ENCODE peak calls at places on chromosomes 13 and 19, in five cellular contexts. L is IMR-90, E is ureter, V is GM06990, W is HuH-7.5. I is an unnamed sample.

GRCh38 chr13:41075034-41075433 is 13.7 kb downstream of the WBP4 start:
- DNase-seq in L (peak), W (peak), E (no peak), V (no peak), I (peak)

GRCh38 chr13:99864627-99864990 is 107.0 kb downstream of the ZIC5 start:
- DNase-seq in W (no peak), V (no peak), L (no peak), E (no peak), I (no peak)

GRCh38 chr13:113406321-113407102 is 42.6 kb upstream of the GRTP1 start:
- DNase-seq in L (no peak), W (no peak), E (peak), V (no peak), I (no peak)

GRCh38 chr19:12064266-12065099 is at the start of gene ZNF844:
- DNase-seq in E (peak), L (peak), W (peak), V (peak), I (peak)

GRCh38 chr19:27822336-27822735 is 1390.6 kb downstream of the UQCRFS1 start:
- DNase-seq in V (no peak), L (no peak), W (no peak), E (no peak), I (no peak)

GRCh38 chr19:17617807-17618192 is 62.4 kb downstream of the COLGALT1 start:
- DNase-seq in E (no peak), L (no peak), W (no peak), V (no peak), I (no peak)

GRCh38 chr19:34353546-34353945 is 11.4 kb upstream of the GPI start:
- DNase-seq in L (no peak), W (no peak), E (no peak), V (no peak), I (no peak)

GRCh38 chr13:101049166-101049850 is 367.0 kb downstream of the NALCN start:
- DNase-seq in V (no peak), L (no peak), E (no peak), W (no peak), I (no peak)

GRCh38 chr13:80400834-80401450 is 60.0 kb upstream of the SPRY2 start:
- DNase-seq in W (no peak), V (no peak), E (no peak), L (no peak), I (no peak)

GRCh38 chr19:33214621-33215020 is 11.0 kb downstream of the SLC7A10 start:
- DNase-seq in W (peak), V (no peak), E (no peak), L (peak), I (no peak)

I was measured in GM10248.